ENCODE peak calls at places on chromosomes 5 and 9, in ten cellular contexts. P, N, Q, C, W, Z, X, U, H and F are unnamed samples. For H3K36me3 and H3K27me3, the result is how much of the 10 kb centered on the place peaks cover.

GRCh38 chr5:61332369-61332745 is 299 bp downstream of the ZSWIM6 start:
- DNase-seq in N (no peak), H (no peak), X (peak), P (peak), C (peak), W (no peak), U (peak), Q (no peak), Z (peak), F (no peak)

GRCh38 chr5:82312373-82312856 is 34.3 kb upstream of the RPS23 start:
- DNase-seq in U (peak), N (peak), X (peak), Z (peak), C (peak), Q (peak), W (no peak), H (peak), P (peak), F (peak)

GRCh38 chr9:18480649-18481048 is 6.7 kb downstream of the ADAMTSL1 start:
- DNase-seq in P (no peak), U (no peak), X (no peak), C (no peak), N (no peak), H (peak), Q (no peak), Z (no peak), W (no peak), F (no peak)

GRCh38 chr5:181188700-181189362 is 16.2 kb downstream of the TRIM7 start:
- DNase-seq in W (no peak), Q (no peak), P (peak), H (peak), C (peak), U (peak), Z (peak), N (peak), X (peak), F (peak)

GRCh38 chr5:109329296-109330252 is 80.2 kb downstream of the PJA2 start:
- DNase-seq in N (no peak), P (no peak), Q (no peak), Z (no peak), X (no peak), U (no peak), C (no peak), W (no peak), H (peak), F (no peak)

GRCh38 chr9:123569343-123569694 is 213.3 kb downstream of the CRB2 start:
- DNase-seq in P (no peak), C (peak), H (no peak), Q (no peak), X (no peak), N (no peak), U (no peak), W (no peak), Z (no peak), F (no peak)

GRCh38 chr5:87169300-87169991 is 98.2 kb upstream of the RASA1 start:
- DNase-seq in X (no peak), W (no peak), P (no peak), N (no peak), Q (no peak), C (no peak), H (peak), Z (no peak), U (no peak), F (no peak)

GRCh38 chr5:149410721-149411432 is 31.8 kb upstream of the IL17B start:
- DNase-seq in X (no peak), Q (no peak), W (no peak), N (no peak), C (no peak), U (peak), H (peak), P (no peak), Z (peak), F (peak)

GRCh38 chr9:114893221-114893620 is 37.2 kb downstream of the TNFSF8 start:
- DNase-seq in N (no peak), X (no peak), U (no peak), Z (no peak), W (no peak), C (no peak), H (no peak), Q (no peak), P (no peak), F (no peak)

GRCh38 chr5:19739691-19740090 is 248.3 kb downstream of the CDH18 start:
- DNase-seq in P (no peak), U (no peak), W (no peak), Z (no peak), C (peak), N (no peak), H (no peak), X (no peak), Q (no peak), F (no peak)

GRCh38 chr9:130522233-130522808 is 57.1 kb upstream of the FUBP3 start:
- DNase-seq in H (no peak), N (no peak), Q (peak), X (no peak), Z (no peak), W (no peak), C (no peak), U (peak), P (no peak), F (no peak)

GRCh38 chr9:92970467-92970923 is 23.2 kb downstream of the FGD3 start:
- DNase-seq in P (no peak), X (peak), Z (no peak), W (no peak), Q (peak), H (peak), C (peak), U (peak), N (no peak), F (no peak)

GRCh38 chr9:124355941-124356744 is 59.1 kb downstream of the PSMB7 start:
- DNase-seq in Z (no peak), Q (no peak), P (no peak), H (no peak), W (no peak), X (no peak), C (no peak), N (no peak), U (no peak), F (no peak)

GRCh38 chr9:121704281-121704680 is 52.8 kb downstream of the DAB2IP start:
- DNase-seq in Z (no peak), C (no peak), P (no peak), W (no peak), H (no peak), Q (no peak), N (no peak), X (no peak), U (no peak), F (no peak)

GRCh38 chr5:55572011-55572410 is 37.2 kb upstream of the PLPP1 start:
- DNase-seq in Z (no peak), U (peak), C (no peak), H (no peak), N (no peak), Q (no peak), P (no peak), X (no peak), W (no peak), F (no peak)

GRCh38 chr5:97267767-97268166 is 84.7 kb upstream of the RIOK2 start:
- DNase-seq in W (no peak), N (no peak), H (no peak), P (no peak), U (no peak), Q (no peak), Z (no peak), C (no peak), X (no peak), F (no peak)

GRCh38 chr9:133428579-133429215 is 6.5 kb downstream of the ADAMTS13 start:
- DNase-seq in Q (no peak), P (no peak), X (no peak), H (no peak), Z (no peak), C (no peak), N (no peak), W (no peak), U (peak), F (no peak)

GRCh38 chr9:76109953-76110352 is 219.5 kb downstream of the PCSK5 start:
- DNase-seq in Q (no peak), N (no peak), P (peak), Z (no peak), X (peak), H (peak), W (no peak), C (no peak), U (no peak), F (peak)

GRCh38 chr5:159341914-159342313 is 11.6 kb upstream of the IL12B start:
- DNase-seq in U (no peak), Z (no peak), P (peak), C (peak), W (no peak), N (peak), H (peak), X (peak), Q (no peak), F (peak)

GRCh38 chr9:136043386-136044054 is 51.6 kb downstream of the NACC2 start:
- DNase-seq in Z (peak), C (no peak), Q (no peak), U (no peak), H (no peak), N (no peak), P (no peak), W (no peak), X (no peak), F (no peak)

GRCh38 chr5:150214289-150214688 is 24.4 kb downstream of the SLC6A7 start:
- DNase-seq in N (no peak), C (no peak), Z (no peak), X (no peak), W (no peak), U (no peak), P (no peak), Q (no peak), H (peak), F (no peak)

GRCh38 chr9:121498150-121498486 is 1.5 kb downstream of the GGTA1 start:
- DNase-seq in W (no peak), Z (no peak), H (peak), U (peak), C (peak), N (no peak), X (peak), P (peak), Q (peak), F (peak)

GRCh38 chr9:33637881-33638280 is 113.8 kb downstream of the ANKRD18B start:
- DNase-seq in W (no peak), H (no peak), C (no peak), Q (no peak), X (no peak), P (no peak), U (no peak), Z (no peak), N (no peak), F (no peak)

GRCh38 chr9:70488793-70489105 is 74.3 kb upstream of the KLF9 start:
- DNase-seq in W (no peak), H (no peak), U (no peak), C (no peak), N (peak), P (peak), Q (no peak), X (no peak), Z (no peak), F (no peak)

GRCh38 chr5:14922456-14922855 is 50.9 kb upstream of the ANKH start:
- DNase-seq in Z (no peak), W (no peak), C (no peak), Q (no peak), N (no peak), X (no peak), P (no peak), H (no peak), U (no peak), F (peak)

GRCh38 chr5:10307206-10308148 is at the start of gene CMBL:
- DNase-seq in W (no peak), U (peak), Q (no peak), P (peak), Z (peak), H (peak), C (peak), N (no peak), X (peak), F (peak)

GRCh38 chr9:108910914-108911313 is 23.0 kb downstream of the ELP1 start:
- DNase-seq in N (no peak), W (no peak), C (no peak), H (no peak), U (no peak), X (no peak), Q (no peak), Z (no peak), P (no peak), F (no peak)

GRCh38 chr9:108913391-108913790 is 20.5 kb downstream of the ELP1 start:
- DNase-seq in N (no peak), W (no peak), U (no peak), Q (no peak), Z (no peak), P (no peak), X (no peak), H (no peak), C (no peak), F (no peak)

GRCh38 chr9:108910402-108910801 is 23.5 kb downstream of the ELP1 start:
- DNase-seq in Z (no peak), P (no peak), N (no peak), U (no peak), X (no peak), W (no peak), H (peak), C (no peak), Q (no peak), F (no peak)

GRCh38 chr9:108911820-108912219 is 22.1 kb downstream of the ELP1 start:
- DNase-seq in Q (no peak), X (no peak), H (no peak), C (no peak), N (no peak), U (no peak), P (no peak), Z (no peak), W (no peak), F (no peak)
- H3K36me3 ChIP-seq in Q (under half), X (under half), H (under half), C (under half), N (half or more), U (under half), P (under half), Z (under half), W (half or more), F (under half)

GRCh38 chr5:163705983-163706771 is 200.8 kb downstream of the MAT2B start:
- DNase-seq in C (no peak), Z (no peak), P (no peak), X (no peak), W (no peak), U (no peak), H (peak), Q (no peak), N (no peak), F (no peak)
- H3K27me3 ChIP-seq in C (half or more), Z (under half), P (under half), X (under half), W (under half), U (under half), H (under half), Q (under half), N (under half), F (under half)

GRCh38 chr5:610011-610743 is 2.0 kb upstream of the CEP72 start:
- DNase-seq in Q (no peak), P (no peak), H (no peak), W (no peak), U (no peak), Z (no peak), X (no peak), C (no peak), N (no peak), F (no peak)

GRCh38 chr5:609506-609905 is 2.6 kb upstream of the CEP72 start:
- DNase-seq in P (no peak), Q (no peak), N (no peak), U (no peak), Z (peak), H (no peak), C (no peak), W (no peak), X (no peak), F (no peak)

GRCh38 chr5:611731-612486 is at the start of gene CEP72:
- DNase-seq in C (peak), Z (peak), X (peak), N (peak), W (peak), Q (peak), P (peak), H (peak), U (peak), F (peak)

GRCh38 chr5:612498-613424 is 621 bp downstream of the CEP72 start:
- DNase-seq in Z (peak), P (no peak), Q (no peak), C (peak), U (peak), H (no peak), W (no peak), N (no peak), X (no peak), F (no peak)

GRCh38 chr5:610744-611730 is 1.1 kb upstream of the CEP72 start:
- DNase-seq in P (no peak), Z (peak), U (no peak), H (no peak), N (no peak), W (no peak), X (no peak), C (no peak), Q (no peak), F (no peak)
- H3K4me3 ChIP-seq in P (peak), Z (peak), U (no peak), H (peak), N (peak), W (peak), X (no peak), C (peak), Q (peak), F (peak)

DNA sequence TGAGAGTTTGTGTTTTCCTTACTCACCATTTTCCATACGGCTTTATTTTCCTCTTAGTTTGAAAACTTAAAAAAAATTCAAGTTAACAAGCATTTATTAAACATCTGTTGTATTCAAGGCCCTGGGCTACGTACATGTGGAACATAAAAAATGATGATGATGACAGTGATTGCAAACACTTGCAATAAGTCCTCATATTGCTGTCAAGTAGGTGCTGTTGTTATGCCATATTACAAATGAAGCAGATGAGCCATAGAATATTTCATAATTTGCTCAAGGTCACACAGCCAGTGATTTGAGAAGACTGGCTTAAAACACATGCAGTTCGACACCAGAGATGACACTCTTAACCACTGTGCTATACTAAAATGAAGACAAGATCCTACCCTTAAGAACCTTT is 180.7 kb downstream of the COMMD10 start:
- DNase-seq in W (no peak), X (no peak), C (no peak), N (no peak), H (no peak), Z (no peak), Q (no peak), U (no peak), P (no peak), F (no peak)
- H3K36me3 ChIP-seq in W (under half), X (under half), C (under half), N (under half), H (under half), Z (under half), Q (under half), U (under half), P (under half), F (under half)

DNA sequence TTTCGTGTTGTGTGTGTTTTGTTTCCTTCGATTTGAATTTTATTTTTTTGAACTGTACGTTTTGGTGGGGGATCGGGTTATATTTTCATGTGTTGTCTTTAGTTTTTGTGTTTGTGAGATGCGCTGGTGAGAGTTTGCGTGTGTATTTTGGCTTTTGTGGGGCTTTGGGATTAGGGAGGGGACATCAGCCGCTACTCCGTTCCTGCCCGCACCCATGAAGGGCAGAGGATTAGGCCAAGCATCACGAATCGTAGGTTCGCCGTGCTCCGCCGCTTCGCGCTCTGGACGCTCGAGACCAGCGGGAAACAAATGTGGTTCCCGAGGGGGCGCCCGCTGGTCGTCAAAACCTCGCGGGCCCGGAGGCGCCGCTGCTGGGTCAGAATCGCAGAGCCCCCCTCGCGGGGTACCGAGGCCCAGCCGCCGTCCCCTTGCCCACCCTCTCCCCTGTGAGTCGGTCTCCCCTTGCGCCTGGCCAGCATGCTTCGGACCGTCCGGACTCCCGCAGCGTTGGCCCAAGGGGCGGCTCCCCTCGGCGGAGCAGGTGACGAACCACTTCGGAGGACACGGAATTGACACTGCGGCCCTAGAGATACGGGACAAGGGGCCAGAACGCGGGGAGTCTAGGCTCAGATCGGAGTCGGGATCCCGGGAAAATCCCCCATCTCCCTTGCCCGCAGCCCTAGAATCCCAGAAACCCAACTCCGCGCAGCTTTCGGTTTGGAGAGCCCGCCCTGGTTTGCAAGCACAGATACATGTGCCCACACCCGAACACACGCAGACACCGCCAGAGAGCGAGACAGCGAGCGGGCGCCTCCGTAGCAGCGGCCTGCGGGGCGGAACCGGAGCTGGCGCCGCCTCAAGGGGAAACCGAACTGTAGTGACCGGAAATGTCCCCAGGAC is 2.4 kb upstream of the PAX5 start:
- DNase-seq in X (no peak), C (peak), P (peak), N (no peak), U (peak), W (no peak), Q (no peak), Z (no peak), H (peak), F (peak)
- H3K27me3 ChIP-seq in X (under half), C (under half), P (half or more), N (under half), U (under half), W (half or more), Q (half or more), Z (half or more), H (half or more), F (half or more)

DNA sequence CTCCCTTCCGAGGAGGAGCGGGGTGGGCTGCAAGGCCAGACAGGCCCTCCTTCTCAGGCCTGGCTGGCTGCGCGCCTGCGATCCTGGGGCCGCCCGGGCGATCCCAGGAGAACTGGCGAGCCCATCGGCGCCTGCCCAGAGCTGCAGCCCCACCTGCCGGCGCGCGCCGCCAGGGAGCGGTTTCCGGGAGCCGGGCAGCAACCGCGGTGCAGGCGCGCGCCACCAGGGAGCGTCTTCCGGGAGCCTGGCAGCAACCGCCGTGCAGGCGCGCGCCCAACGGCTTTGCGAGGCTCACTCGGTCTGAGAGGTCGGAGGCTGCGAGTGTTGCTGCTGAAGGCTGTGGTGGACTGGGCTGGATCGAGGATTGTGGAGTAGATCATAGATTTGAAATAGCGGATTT is 668.7 kb downstream of the SPATA31A6 start:
- DNase-seq in C (peak), U (peak), Z (no peak), Q (peak), P (no peak), X (no peak), N (no peak), W (no peak), H (no peak), F (peak)
- H3K4me3 ChIP-seq in C (no peak), U (no peak), Z (no peak), Q (peak), P (peak), X (no peak), N (peak), W (peak), H (no peak), F (no peak)